ENCODE peak calls at places on chromosomes 1 and 21, in four cellular contexts. E is A549, A is HepG2, Z is SK-N-SH. V is an unnamed sample.

GRCh38 chr1:224846119-224846907 is 83.2 kb upstream of the DNAH14 start:
- DNase-seq in E (no peak), A (no peak), Z (peak), V (no peak)

GRCh38 chr1:159646687-159647086 is 59.1 kb downstream of the APCS start:
- DNase-seq in Z (no peak), A (no peak), E (no peak), V (no peak)

GRCh38 chr1:89980605-89981004 is 14.3 kb upstream of the ZNF326 start:
- DNase-seq in A (no peak), E (no peak), Z (peak), V (no peak)

GRCh38 chr21:46622226-46622625 is 13.2 kb upstream of the PRMT2 start:
- DNase-seq in E (no peak), A (peak), Z (no peak), V (no peak)

GRCh38 chr1:183744132-183744913 is 60.6 kb upstream of the RGL1 start:
- DNase-seq in Z (no peak), E (no peak), A (no peak), V (no peak)

GRCh38 chr21:46017695-46018094 is 36.1 kb downstream of the COL6A1 start:
- DNase-seq in E (no peak), A (no peak), Z (no peak), V (no peak)

GRCh38 chr1:36156329-36157114 is 562 bp downstream of the MAP7D1 start:
- DNase-seq in A (no peak), Z (peak), E (peak), V (no peak)

GRCh38 chr1:32241011-32241763 is 5.8 kb upstream of the FAM167B start:
- DNase-seq in A (no peak), Z (peak), E (peak), V (no peak)

GRCh38 chr1:78606274-78606673 is 14.0 kb upstream of the IFI44L start:
- DNase-seq in A (no peak), E (no peak), Z (no peak), V (no peak)

GRCh38 chr1:228205526-228206436 is 2.1 kb upstream of the OBSCN start:
- DNase-seq in Z (no peak), E (no peak), A (no peak), V (no peak)

GRCh38 chr1:10986525-10986890 is 25.9 kb upstream of the TARDBP start:
- DNase-seq in Z (no peak), E (no peak), A (no peak), V (peak)

GRCh38 chr1:154619181-154619948 is 11.4 kb upstream of the ADAR start:
- DNase-seq in E (no peak), Z (no peak), A (no peak), V (no peak)

DNA sequence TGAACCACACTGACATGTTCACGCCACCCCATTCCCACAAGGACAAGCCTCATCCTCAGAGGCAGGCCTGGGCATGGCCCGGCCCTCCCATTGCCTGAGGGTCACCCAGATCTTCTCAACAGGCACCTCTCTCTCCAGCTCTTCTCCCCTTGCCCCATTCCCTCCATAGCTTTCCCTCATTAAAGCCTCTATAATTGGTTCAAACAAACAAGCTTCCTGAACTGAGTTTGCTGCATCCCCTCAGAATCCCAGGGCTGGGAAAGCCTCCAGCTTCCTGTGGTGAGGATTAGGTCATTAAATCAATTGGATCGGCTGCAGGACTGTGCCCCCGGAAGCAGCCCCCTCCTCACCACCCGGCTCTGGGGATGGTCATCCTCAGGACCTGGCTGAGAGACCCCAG is 18.9 kb downstream of the CTNNBIP1 start:
- DNase-seq in A (no peak), Z (no peak), E (no peak), V (no peak)
- TF ChIP-seq PBX3 in A (no peak), Z (peak), E (no peak), V (no peak)

GRCh38 chr1:20398744-20399143 is 87.3 kb downstream of the CAMK2N1 start:
- DNase-seq in Z (no peak), E (no peak), A (no peak), V (no peak)

GRCh38 chr1:20401405-20402010 is 84.5 kb downstream of the CAMK2N1 start:
- DNase-seq in E (no peak), Z (no peak), A (no peak), V (no peak)

GRCh38 chr1:20399606-20400180 is 86.3 kb downstream of the CAMK2N1 start:
- DNase-seq in Z (no peak), E (no peak), A (no peak), V (no peak)

GRCh38 chr1:20399196-20399595 is 86.8 kb downstream of the CAMK2N1 start:
- DNase-seq in E (no peak), A (no peak), Z (no peak), V (no peak)

DNA sequence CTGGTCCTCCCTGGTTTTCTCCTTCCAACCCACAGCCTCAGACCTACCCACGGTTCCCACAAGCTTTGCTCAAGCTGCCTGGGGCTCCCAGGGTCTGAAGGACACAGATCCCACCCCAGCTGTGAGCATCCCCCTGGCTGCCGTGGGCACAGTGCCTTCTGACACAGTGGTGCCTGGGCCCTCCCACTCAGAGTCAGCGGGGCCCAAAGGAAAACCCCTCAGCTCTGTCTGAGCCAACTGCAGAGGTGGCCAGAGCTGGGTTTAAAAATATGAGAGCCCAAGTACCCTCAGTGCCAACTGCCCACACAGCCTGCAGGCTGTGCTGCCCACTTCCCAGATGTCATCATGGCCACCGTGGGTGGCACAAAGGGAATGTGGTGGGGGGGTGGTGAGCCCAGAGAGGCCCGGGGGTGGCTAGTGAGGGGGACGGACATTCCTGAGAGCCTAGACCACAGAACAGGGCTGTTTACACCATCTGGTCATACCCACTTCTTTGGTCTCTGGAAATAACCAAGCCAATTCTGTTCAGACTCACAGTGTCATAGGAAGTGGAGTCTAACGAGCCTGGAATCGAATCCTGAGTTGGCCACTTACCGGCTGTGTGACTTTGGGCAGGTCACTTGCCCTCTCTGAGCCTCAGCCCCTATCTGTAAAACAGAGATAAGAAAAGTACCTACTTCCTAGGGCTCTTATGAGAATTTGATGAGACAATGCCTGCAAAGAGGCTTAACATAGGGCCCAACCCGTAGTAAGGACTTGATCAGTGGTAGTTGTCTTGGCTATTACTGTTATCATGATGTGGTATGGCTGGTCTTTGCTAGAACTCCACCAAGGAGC is 85.5 kb downstream of the CAMK2N1 start:
- DNase-seq in Z (no peak), A (no peak), E (no peak), V (no peak)
- TF ChIP-seq PBX3 in Z (no peak), A (no peak), E (no peak), V (no peak)

DNA sequence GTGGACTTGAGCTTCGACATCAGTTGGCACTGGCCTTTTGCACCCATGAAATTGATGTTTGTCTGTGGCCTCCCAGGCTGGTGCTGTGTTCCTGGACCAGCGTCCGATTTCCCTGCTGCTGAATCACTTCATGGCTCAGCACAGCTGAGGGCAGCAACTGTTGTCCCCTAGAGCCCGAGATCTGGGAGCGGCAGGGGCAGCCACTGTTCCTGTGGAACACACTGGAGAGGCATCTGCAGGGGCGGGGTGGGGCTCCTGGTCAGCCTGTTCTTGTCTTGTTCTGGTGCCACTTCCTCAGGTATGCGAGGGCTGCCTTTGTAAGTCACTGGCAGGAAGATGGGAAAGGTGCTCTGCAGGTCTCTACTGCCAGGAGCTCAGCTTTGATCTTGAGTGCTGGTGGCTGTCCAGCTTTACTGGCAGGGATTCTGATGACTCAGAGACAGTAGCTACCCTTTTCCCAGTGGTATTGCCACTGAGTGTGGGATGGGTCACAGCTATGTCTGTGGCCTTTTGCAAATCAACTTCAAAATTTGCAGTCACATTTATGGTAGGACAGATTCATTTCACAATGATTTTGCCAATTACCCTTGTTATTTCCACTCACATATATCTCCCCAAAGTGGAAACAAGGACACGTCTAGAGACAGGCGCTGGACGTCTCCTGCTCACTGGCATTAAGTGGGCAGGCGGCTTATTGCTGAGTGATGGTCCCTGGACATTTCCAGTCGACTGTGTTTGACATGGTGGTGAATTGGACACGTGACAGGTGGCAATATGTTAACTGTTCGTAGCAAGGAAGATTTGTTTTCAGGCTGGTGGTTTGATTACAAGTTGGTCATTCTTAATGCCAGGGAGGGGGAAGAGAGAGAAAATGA is 15.3 kb downstream of the AGPAT3 start:
- DNase-seq in Z (no peak), E (no peak), A (no peak), V (no peak)
- TF ChIP-seq PBX3 in Z (no peak), E (no peak), A (no peak), V (no peak)

GRCh38 chr1:30977105-30977504 is 68.5 kb upstream of the SDC3 start:
- DNase-seq in A (peak), Z (no peak), E (peak), V (no peak)
- TF ChIP-seq PBX3 in A (no peak), Z (no peak), E (no peak), V (no peak)

GRCh38 chr1:115051850-115052249 is 22.2 kb downstream of the TSHB start:
- DNase-seq in E (no peak), A (no peak), Z (no peak), V (no peak)
- TF ChIP-seq PBX3 in E (no peak), A (no peak), Z (no peak), V (no peak)

GRCh38 chr1:225881081-225882007 is 836 bp downstream of the TMEM63A start:
- DNase-seq in Z (peak), E (no peak), A (peak), V (no peak)
- TF ChIP-seq PBX3 in Z (no peak), E (no peak), A (no peak), V (no peak)

GRCh38 chr21:31284797-31285397 is 59.2 kb downstream of the TIAM1 start:
- DNase-seq in E (no peak), Z (no peak), A (no peak), V (no peak)

GRCh38 chr21:31279986-31280385 is 64.1 kb downstream of the TIAM1 start:
- DNase-seq in Z (no peak), A (no peak), E (no peak), V (no peak)

GRCh38 chr21:31282095-31282709 is 61.9 kb downstream of the TIAM1 start:
- DNase-seq in A (no peak), Z (no peak), E (no peak), V (no peak)

GRCh38 chr21:31281561-31281960 is 62.5 kb downstream of the TIAM1 start:
- DNase-seq in E (no peak), A (no peak), Z (no peak), V (no peak)

DNA sequence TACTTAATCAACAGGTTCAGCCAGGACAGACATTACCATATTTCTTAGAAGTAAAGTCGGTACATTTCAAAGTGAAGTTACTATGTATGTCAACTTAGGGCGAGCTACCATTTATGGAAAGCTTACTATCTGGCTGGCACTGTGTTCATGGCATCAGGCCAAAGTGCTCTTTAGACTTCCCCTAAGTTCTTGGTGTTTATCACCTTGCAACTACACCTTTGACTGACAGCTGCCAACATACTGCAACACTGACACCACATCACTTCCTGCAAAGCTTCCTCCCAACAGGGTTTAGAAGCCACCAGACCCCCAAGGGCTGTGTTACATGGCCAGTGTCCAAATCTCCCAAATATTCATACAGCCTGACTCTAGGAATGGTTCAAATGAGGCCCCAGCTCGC is 61.0 kb downstream of the TIAM1 start:
- DNase-seq in Z (no peak), A (no peak), E (no peak), V (no peak)
- TF ChIP-seq PBX3 in Z (no peak), A (no peak), E (no peak), V (no peak)